ENCODE peak calls at places on chromosomes 11 and 22, in ten cellular contexts. One of them, this sample, is unnamed.

GRCh38 chr11:9250139-9250582 is 15.0 kb downstream of the DENND5A start:
- DNase-seq in lung: no peak
- DNase-seq in omental fat pad: no peak
- DNase-seq in A549: no peak
- DNase-seq in ovary: no peak
- DNase-seq in fibroblast of lung: peak; percentile 71
- DNase-seq in H9: no peak
- DNase-seq in fibroblast of mammary gland: no peak
- DNase-seq in CD4-positive, alpha-beta T cell: peak; percentile 8
- DNase-seq in B cell: no peak
- DNase-seq in this sample: no peak

GRCh38 chr11:108854366-108854765 is 189.5 kb downstream of the DDX10 start:
- DNase-seq in lung: no peak
- DNase-seq in omental fat pad: no peak
- DNase-seq in A549: no peak
- DNase-seq in ovary: no peak
- DNase-seq in fibroblast of lung: no peak
- DNase-seq in H9: no peak
- DNase-seq in fibroblast of mammary gland: no peak
- DNase-seq in CD4-positive, alpha-beta T cell: no peak
- DNase-seq in B cell: peak; percentile 50
- DNase-seq in this sample: no peak

GRCh38 chr22:27493797-27494196 is 307.8 kb downstream of the MN1 start:
- DNase-seq in lung: no peak
- DNase-seq in omental fat pad: no peak
- DNase-seq in A549: no peak
- DNase-seq in ovary: no peak
- DNase-seq in fibroblast of lung: no peak
- DNase-seq in H9: no peak
- DNase-seq in fibroblast of mammary gland: no peak
- DNase-seq in CD4-positive, alpha-beta T cell: no peak
- DNase-seq in B cell: no peak
- DNase-seq in this sample: no peak

GRCh38 chr11:114796954-114797721 is 118.8 kb downstream of the NXPE2 start:
- DNase-seq in lung: no peak
- DNase-seq in omental fat pad: no peak
- DNase-seq in A549: no peak
- DNase-seq in ovary: no peak
- DNase-seq in fibroblast of lung: peak; percentile 56
- DNase-seq in H9: no peak
- DNase-seq in fibroblast of mammary gland: no peak
- DNase-seq in CD4-positive, alpha-beta T cell: no peak
- DNase-seq in B cell: no peak
- DNase-seq in this sample: no peak

GRCh38 chr22:47018010-47018910 is 255.8 kb downstream of the TBC1D22A start:
- DNase-seq in lung: no peak
- DNase-seq in omental fat pad: no peak
- DNase-seq in A549: no peak
- DNase-seq in ovary: no peak
- DNase-seq in fibroblast of lung: no peak
- DNase-seq in H9: no peak
- DNase-seq in fibroblast of mammary gland: no peak
- DNase-seq in CD4-positive, alpha-beta T cell: no peak
- DNase-seq in B cell: no peak
- DNase-seq in this sample: no peak

GRCh38 chr11:130383363-130384168 is 44.8 kb downstream of the ADAMTS8 start:
- DNase-seq in lung: no peak
- DNase-seq in omental fat pad: no peak
- DNase-seq in A549: no peak
- DNase-seq in ovary: no peak
- DNase-seq in fibroblast of lung: peak; percentile 100
- DNase-seq in H9: peak; percentile 69
- DNase-seq in fibroblast of mammary gland: peak; percentile 90
- DNase-seq in CD4-positive, alpha-beta T cell: no peak
- DNase-seq in B cell: no peak
- DNase-seq in this sample: no peak

GRCh38 chr11:117959438-117960149 is 26.6 kb upstream of the IL10RA start:
- DNase-seq in lung: peak; percentile 25
- DNase-seq in omental fat pad: no peak
- DNase-seq in A549: no peak
- DNase-seq in ovary: no peak
- DNase-seq in fibroblast of lung: no peak
- DNase-seq in H9: no peak
- DNase-seq in fibroblast of mammary gland: no peak
- DNase-seq in CD4-positive, alpha-beta T cell: no peak
- DNase-seq in B cell: no peak
- DNase-seq in this sample: no peak

GRCh38 chr11:93133710-93134109 is 64.1 kb downstream of the SLC36A4 start:
- DNase-seq in lung: no peak
- DNase-seq in omental fat pad: no peak
- DNase-seq in A549: no peak
- DNase-seq in ovary: no peak
- DNase-seq in fibroblast of lung: peak; percentile 71
- DNase-seq in H9: no peak
- DNase-seq in fibroblast of mammary gland: peak; percentile 45
- DNase-seq in CD4-positive, alpha-beta T cell: no peak
- DNase-seq in B cell: no peak
- DNase-seq in this sample: no peak

GRCh38 chr22:38956551-38956950 is 858 bp upstream of the APOBEC3A start:
- DNase-seq in lung: no peak
- DNase-seq in omental fat pad: no peak
- DNase-seq in A549: no peak
- DNase-seq in ovary: no peak
- DNase-seq in fibroblast of lung: no peak
- DNase-seq in H9: no peak
- DNase-seq in fibroblast of mammary gland: no peak
- DNase-seq in CD4-positive, alpha-beta T cell: no peak
- DNase-seq in B cell: no peak
- DNase-seq in this sample: no peak

GRCh38 chr22:38954414-38955043 is 2.9 kb upstream of the APOBEC3A start:
- DNase-seq in lung: no peak
- DNase-seq in omental fat pad: no peak
- DNase-seq in A549: no peak
- DNase-seq in ovary: no peak
- DNase-seq in fibroblast of lung: no peak
- DNase-seq in H9: no peak
- DNase-seq in fibroblast of mammary gland: no peak
- DNase-seq in CD4-positive, alpha-beta T cell: no peak
- DNase-seq in B cell: no peak
- DNase-seq in this sample: no peak

GRCh38 chr22:38953577-38954413 is 3.6 kb upstream of the APOBEC3A start:
- DNase-seq in lung: no peak
- DNase-seq in omental fat pad: no peak
- DNase-seq in A549: peak; percentile 38
- DNase-seq in ovary: no peak
- DNase-seq in fibroblast of lung: no peak
- DNase-seq in H9: no peak
- DNase-seq in fibroblast of mammary gland: no peak
- DNase-seq in CD4-positive, alpha-beta T cell: no peak
- DNase-seq in B cell: peak; percentile 44
- DNase-seq in this sample: no peak

GRCh38 chr22:38955926-38956325 is 1.5 kb upstream of the APOBEC3A start:
- DNase-seq in lung: no peak
- DNase-seq in omental fat pad: no peak
- DNase-seq in A549: no peak
- DNase-seq in ovary: no peak
- DNase-seq in fibroblast of lung: no peak
- DNase-seq in H9: no peak
- DNase-seq in fibroblast of mammary gland: no peak
- DNase-seq in CD4-positive, alpha-beta T cell: no peak
- DNase-seq in B cell: no peak
- DNase-seq in this sample: no peak

DNA sequence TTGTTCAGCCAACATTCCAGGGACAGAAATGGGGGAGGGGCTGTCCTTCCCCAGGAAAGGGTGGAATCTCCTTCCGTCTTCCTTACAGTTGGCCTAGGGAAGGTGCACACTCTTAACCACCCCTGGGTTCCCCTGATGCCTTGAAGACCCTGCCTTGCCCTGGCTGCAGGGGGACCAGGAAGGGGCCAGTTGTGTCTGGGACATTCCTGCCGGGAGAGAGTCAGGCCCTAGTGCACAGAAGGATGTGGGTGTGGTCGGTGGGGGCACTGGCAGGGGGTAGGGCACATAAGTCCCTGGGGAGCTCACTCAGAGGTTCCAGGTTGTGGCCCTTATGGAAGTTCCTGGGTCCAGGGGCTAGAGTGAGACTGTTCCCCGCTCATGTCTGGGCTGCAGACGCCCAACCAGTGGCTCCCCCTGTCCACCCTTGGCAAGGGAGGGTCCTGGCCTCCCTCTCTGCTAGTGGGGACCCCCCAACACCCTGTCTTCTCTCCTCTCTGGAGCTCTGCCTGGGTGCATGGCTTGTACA is 2.1 kb upstream of the APOBEC3A start:
- DNase-seq in lung: no peak
- DNase-seq in omental fat pad: no peak
- DNase-seq in A549: no peak
- DNase-seq in ovary: no peak
- DNase-seq in fibroblast of lung: no peak
- DNase-seq in H9: peak; percentile 25
- DNase-seq in fibroblast of mammary gland: no peak
- DNase-seq in CD4-positive, alpha-beta T cell: no peak
- DNase-seq in B cell: no peak
- DNase-seq in this sample: no peak
- TF ChIP-seq CTCF in lung: no peak
- TF ChIP-seq CTCF in omental fat pad: no peak
- TF ChIP-seq CTCF in A549: no peak
- TF ChIP-seq CTCF in ovary: no peak
- TF ChIP-seq CTCF in fibroblast of lung: no peak
- TF ChIP-seq CTCF in H9: no peak
- TF ChIP-seq CTCF in fibroblast of mammary gland: no peak
- TF ChIP-seq CTCF in CD4-positive, alpha-beta T cell: no peak
- TF ChIP-seq CTCF in B cell: no peak
- TF ChIP-seq CTCF in this sample: no peak

GRCh38 chr11:123434262-123434661 is 4.2 kb downstream of the GRAMD1B start:
- DNase-seq in lung: no peak
- DNase-seq in omental fat pad: no peak
- DNase-seq in A549: peak; percentile 31
- DNase-seq in ovary: no peak
- DNase-seq in fibroblast of lung: peak; percentile 18
- DNase-seq in H9: peak; percentile 65
- DNase-seq in fibroblast of mammary gland: peak; percentile 28
- DNase-seq in CD4-positive, alpha-beta T cell: no peak
- DNase-seq in B cell: no peak
- DNase-seq in this sample: no peak
- TF ChIP-seq CTCF in lung: no peak
- TF ChIP-seq CTCF in omental fat pad: no peak
- TF ChIP-seq CTCF in A549: peak; percentile 22
- TF ChIP-seq CTCF in ovary: no peak
- TF ChIP-seq CTCF in fibroblast of lung: peak; percentile 3
- TF ChIP-seq CTCF in H9: peak; percentile 56
- TF ChIP-seq CTCF in fibroblast of mammary gland: peak; percentile 12
- TF ChIP-seq CTCF in CD4-positive, alpha-beta T cell: peak; percentile 42
- TF ChIP-seq CTCF in B cell: no peak
- TF ChIP-seq CTCF in this sample: no peak

GRCh38 chr11:122812612-122813011 is 25.7 kb upstream of the CRTAM start:
- DNase-seq in lung: no peak
- DNase-seq in omental fat pad: no peak
- DNase-seq in A549: no peak
- DNase-seq in ovary: no peak
- DNase-seq in fibroblast of lung: no peak
- DNase-seq in H9: no peak
- DNase-seq in fibroblast of mammary gland: no peak
- DNase-seq in CD4-positive, alpha-beta T cell: no peak
- DNase-seq in B cell: no peak
- DNase-seq in this sample: no peak

GRCh38 chr11:122813176-122813917 is 25.0 kb upstream of the CRTAM start:
- DNase-seq in lung: no peak
- DNase-seq in omental fat pad: no peak
- DNase-seq in A549: no peak
- DNase-seq in ovary: no peak
- DNase-seq in fibroblast of lung: no peak
- DNase-seq in H9: no peak
- DNase-seq in fibroblast of mammary gland: no peak
- DNase-seq in CD4-positive, alpha-beta T cell: no peak
- DNase-seq in B cell: no peak
- DNase-seq in this sample: no peak

GRCh38 chr11:122816701-122817100 is 21.6 kb upstream of the CRTAM start:
- DNase-seq in lung: no peak
- DNase-seq in omental fat pad: no peak
- DNase-seq in A549: no peak
- DNase-seq in ovary: no peak
- DNase-seq in fibroblast of lung: no peak
- DNase-seq in H9: no peak
- DNase-seq in fibroblast of mammary gland: no peak
- DNase-seq in CD4-positive, alpha-beta T cell: no peak
- DNase-seq in B cell: no peak
- DNase-seq in this sample: no peak

GRCh38 chr11:122815900-122816299 is 22.4 kb upstream of the CRTAM start:
- DNase-seq in lung: no peak
- DNase-seq in omental fat pad: no peak
- DNase-seq in A549: no peak
- DNase-seq in ovary: no peak
- DNase-seq in fibroblast of lung: no peak
- DNase-seq in H9: no peak
- DNase-seq in fibroblast of mammary gland: no peak
- DNase-seq in CD4-positive, alpha-beta T cell: no peak
- DNase-seq in B cell: no peak
- DNase-seq in this sample: no peak

GRCh38 chr11:122814401-122814800 is 23.9 kb upstream of the CRTAM start:
- DNase-seq in lung: no peak
- DNase-seq in omental fat pad: no peak
- DNase-seq in A549: no peak
- DNase-seq in ovary: no peak
- DNase-seq in fibroblast of lung: no peak
- DNase-seq in H9: no peak
- DNase-seq in fibroblast of mammary gland: no peak
- DNase-seq in CD4-positive, alpha-beta T cell: no peak
- DNase-seq in B cell: no peak
- DNase-seq in this sample: no peak
- TF ChIP-seq CTCF in lung: no peak
- TF ChIP-seq CTCF in omental fat pad: no peak
- TF ChIP-seq CTCF in A549: peak; percentile 11
- TF ChIP-seq CTCF in ovary: no peak
- TF ChIP-seq CTCF in fibroblast of lung: peak; percentile 22
- TF ChIP-seq CTCF in H9: peak; percentile 57
- TF ChIP-seq CTCF in fibroblast of mammary gland: peak; percentile 22
- TF ChIP-seq CTCF in CD4-positive, alpha-beta T cell: no peak
- TF ChIP-seq CTCF in B cell: peak; percentile 12
- TF ChIP-seq CTCF in this sample: no peak

DNA sequence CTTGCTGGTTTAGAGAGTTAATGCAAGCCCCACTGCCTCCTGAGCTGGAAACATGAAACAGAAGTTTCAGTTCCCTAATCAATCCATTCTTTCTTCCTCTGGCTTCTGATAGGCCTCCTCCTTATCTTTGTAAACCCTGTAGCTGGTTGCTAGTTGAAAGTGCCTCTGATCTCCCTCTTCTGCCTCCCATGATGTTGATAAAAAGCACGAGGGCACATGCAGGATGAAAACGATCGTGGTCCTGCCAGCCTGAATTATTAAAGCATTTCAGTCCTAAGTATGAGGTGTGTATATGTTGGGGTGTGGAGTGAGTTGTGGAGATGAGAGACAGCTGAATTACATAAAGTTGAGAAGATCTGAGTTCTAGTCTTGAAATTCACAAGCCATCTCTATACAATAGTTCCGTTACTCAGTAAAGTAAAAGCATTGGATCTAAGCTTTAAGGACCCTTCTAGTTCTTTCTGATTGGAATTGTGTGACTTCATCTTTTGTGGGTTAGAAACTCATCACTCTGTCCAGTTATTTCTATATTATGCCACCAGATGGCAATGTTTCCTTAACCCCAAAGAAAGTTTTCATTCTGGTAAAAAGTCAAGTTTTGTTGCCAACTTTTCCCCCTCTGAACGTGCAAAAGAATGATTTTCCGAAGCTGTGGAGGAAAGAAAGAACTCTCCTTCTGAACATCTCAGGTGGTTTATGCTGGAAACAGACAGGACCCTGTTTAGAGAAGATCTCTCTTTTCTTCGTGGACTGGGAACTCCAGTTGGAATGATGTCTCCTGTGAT is 34.8 kb upstream of the EHF start:
- DNase-seq in lung: no peak
- DNase-seq in omental fat pad: no peak
- DNase-seq in A549: peak; percentile 49
- DNase-seq in ovary: no peak
- DNase-seq in fibroblast of lung: peak; percentile 51
- DNase-seq in H9: no peak
- DNase-seq in fibroblast of mammary gland: peak; percentile 70
- DNase-seq in CD4-positive, alpha-beta T cell: no peak
- DNase-seq in B cell: peak; percentile 62
- DNase-seq in this sample: no peak
- TF ChIP-seq CTCF in lung: peak; percentile 50
- TF ChIP-seq CTCF in omental fat pad: no peak
- TF ChIP-seq CTCF in A549: peak; percentile 88
- TF ChIP-seq CTCF in ovary: no peak
- TF ChIP-seq CTCF in fibroblast of lung: peak; percentile 55
- TF ChIP-seq CTCF in H9: peak; percentile 76
- TF ChIP-seq CTCF in fibroblast of mammary gland: peak; percentile 66
- TF ChIP-seq CTCF in CD4-positive, alpha-beta T cell: peak; percentile 71
- TF ChIP-seq CTCF in B cell: peak; percentile 77
- TF ChIP-seq CTCF in this sample: peak; percentile 81

This sample was measured in mesothelial cell of epicardium.